ENCODE peak calls at places on chromosomes 4 and X, in five cellular contexts. T, N, J, A and V are unnamed samples.

GRCh38 chr4:24927039-24927438 is 14.2 kb upstream of the CCDC149 start:
- DNase-seq in T (no peak), N (no peak), J (no peak), A (no peak), V (no peak)

GRCh38 chrX:53356186-53356585 is 66.3 kb downstream of the SMC1A start:
- DNase-seq in T (peak), N (no peak), J (no peak), A (peak), V (no peak)

GRCh38 chr4:48262926-48263325 is 6.7 kb downstream of the TEC start:
- DNase-seq in T (no peak), N (no peak), J (peak), A (no peak), V (no peak)

GRCh38 chr4:1727117-1728031 is 6.1 kb downstream of the TACC3 start:
- DNase-seq in T (peak), N (no peak), J (peak), A (no peak), V (no peak)

GRCh38 chr4:45453258-45453841 is 670.5 kb downstream of the GABRG1 start:
- DNase-seq in T (peak), N (no peak), J (peak), A (no peak), V (no peak)

GRCh38 chrX:109619816-109620215 is 5.2 kb downstream of the KCNE5 start:
- DNase-seq in T (no peak), N (no peak), J (no peak), A (no peak), V (no peak)

GRCh38 chrX:46791927-46792825 is 33.3 kb upstream of the SLC9A7 start:
- DNase-seq in T (peak), N (peak), J (peak), A (peak), V (no peak)

GRCh38 chr4:121950680-121951569 is 935 bp downstream of the TRPC3 start:
- DNase-seq in T (peak), N (no peak), J (peak), A (peak), V (peak)

GRCh38 chrX:124234348-124234747 is 98.1 kb upstream of the TEX13D start:
- DNase-seq in T (no peak), N (no peak), J (no peak), A (no peak), V (no peak)